ENCODE peak calls at places on chromosomes 12 and 14, in four cellular contexts. N is HS-27A; V is activated CD4-positive, alpha-beta T cell treated with anti-CD3 and anti-CD28 coated beads, Interleukin-2, amount 50 U/mL, for 1 hour; K is NCI-H1092 treated with DMSO at 0.1 percent for 48 hours. T is an unnamed sample.

GRCh38 chr12:57161491-57161890 is 14.1 kb upstream of the LRP1-AS start:
- DNase-seq in V (no peak), K (no peak), N (no peak), T (no peak)

GRCh38 chr14:33432407-33433023 is 493.8 kb downstream of the NPAS3 start:
- DNase-seq in N (peak; percentile 9), K (peak; percentile 52), V (no peak), T (no peak)

GRCh38 chr14:54565236-54566151 is 1.4 kb upstream of the SAMD4A start:
- DNase-seq in K (peak; percentile 31), N (no peak), V (peak; percentile 82), T (peak; percentile 96)

GRCh38 chr12:57764662-57765002 is 2.2 kb downstream of the CYP27B1 start:
- DNase-seq in N (no peak), K (no peak), V (no peak), T (no peak)

GRCh38 chr12:122793685-122794106 is 19.3 kb downstream of the CCDC62 start:
- DNase-seq in K (peak; percentile 32), V (no peak), N (peak; percentile 14), T (no peak)

GRCh38 chr14:76961631-76962302 is 66.7 kb downstream of the IRF2BPL start:
- DNase-seq in V (peak; percentile 93), K (no peak), N (no peak), T (peak; percentile 88)

GRCh38 chr14:71539660-71540285 is 392.5 kb upstream of the RGS6 start:
- DNase-seq in N (no peak), V (no peak), K (no peak), T (no peak)

GRCh38 chr14:23182372-23183014 is 967 bp downstream of the SLC7A8 start:
- DNase-seq in V (peak; percentile 35), K (no peak), N (no peak), T (no peak)

GRCh38 chr14:35374273-35374681 is 30.3 kb downstream of the NFKBIA start:
- DNase-seq in V (no peak), N (peak; percentile 60), K (no peak), T (no peak)

GRCh38 chr12:120680165-120680738 is 6.7 kb upstream of the MLEC start:
- DNase-seq in V (no peak), K (no peak), N (no peak), T (no peak)

GRCh38 chr12:132625731-132626430 is 7.3 kb downstream of the P2RX2 start:
- DNase-seq in K (no peak), N (no peak), V (no peak), T (no peak)

GRCh38 chr12:41980390-41980789 is 164.3 kb downstream of the GXYLT1 start:
- DNase-seq in K (no peak), N (no peak), V (no peak), T (no peak)

GRCh38 chr12:66693901-66694513 is 15.1 kb upstream of the GRIP1 start:
- DNase-seq in N (peak; percentile 51), V (peak; percentile 11), K (peak; percentile 37), T (peak; percentile 15)

GRCh38 chr12:33752854-33753253 is 269.4 kb upstream of the ALG10 start:
- DNase-seq in V (no peak), N (peak; percentile 59), K (no peak), T (no peak)

GRCh38 chr12:91326043-91327027 is 143.7 kb upstream of the DCN start:
- DNase-seq in V (peak; percentile 12), N (peak; percentile 55), K (peak; percentile 10), T (no peak)